ENCODE peak calls at places on chromosomes 5 and 9, in four cellular contexts. L is Caki2, J is HFFc6, H is left lung. K is an unnamed sample.

GRCh38 chr5:170182461-170182860 is 50.3 kb upstream of the C5orf58 start:
- DNase-seq in L (no peak), H (no peak), J (no peak), K (no peak)

GRCh38 chr5:138668981-138669380 is 84.2 kb upstream of the CTNNA1 start:
- DNase-seq in L (peak; percentile 11), J (no peak), H (no peak), K (no peak)

GRCh38 chr5:9903806-9904205 is 273.7 kb upstream of the TAS2R1 start:
- DNase-seq in L (peak; percentile 28), H (no peak), J (peak; percentile 52), K (peak; percentile 6)

GRCh38 chr5:33237471-33237870 is 203.3 kb upstream of the TARS1 start:
- DNase-seq in L (no peak), J (no peak), H (no peak), K (no peak)

GRCh38 chr9:32992596-32993238 is 8.7 kb downstream of the APTX start:
- DNase-seq in J (no peak), H (no peak), L (no peak), K (no peak)

GRCh38 chr9:110977259-110977709 is 61.0 kb downstream of the LPAR1 start:
- DNase-seq in L (peak; percentile 55), H (no peak), J (peak; percentile 58), K (peak; percentile 51)

GRCh38 chr9:127388037-127388855 is 8.7 kb upstream of the SLC2A8 start:
- DNase-seq in J (peak; percentile 97), H (no peak), L (peak; percentile 88), K (peak; percentile 93)

GRCh38 chr9:94161673-94162072 is 77.4 kb downstream of the PTPDC1 start:
- DNase-seq in H (no peak), J (no peak), L (no peak), K (no peak)

GRCh38 chr9:93827545-93828330 is 127.4 kb downstream of the BARX1 start:
- DNase-seq in H (peak; percentile 88), L (peak; percentile 4), J (peak; percentile 7), K (peak; percentile 9)

GRCh38 chr9:110996436-110997224 is 41.6 kb downstream of the LPAR1 start:
- DNase-seq in L (no peak), J (no peak), H (no peak), K (peak; percentile 88)

GRCh38 chr9:128683340-128684064 is 5.5 kb upstream of the SET start:
- DNase-seq in J (no peak), L (peak; percentile 67), H (peak; percentile 86), K (no peak)

GRCh38 chr9:85244856-85245255 is 496.9 kb downstream of the AGTPBP1 start:
- DNase-seq in H (no peak), J (no peak), L (no peak), K (no peak)

GRCh38 chr9:79572891-79573696 is 1.3 kb downstream of the TLE4 start:
- DNase-seq in J (no peak), H (peak; percentile 93), L (no peak), K (no peak)

GRCh38 chr9:2966846-2967372 is 123.0 kb upstream of the PUM3 start:
- DNase-seq in J (no peak), L (no peak), H (no peak), K (no peak)

GRCh38 chr9:97766092-97766491 is 69.0 kb upstream of the XPA start:
- DNase-seq in J (peak; percentile 92), H (no peak), L (no peak), K (no peak)

GRCh38 chr9:124658165-124659017 is 112.7 kb downstream of the NR6A1 start:
- DNase-seq in J (peak; percentile 96), H (no peak), L (peak; percentile 94), K (peak; percentile 96)

GRCh38 chr5:64505769-64506566 is at the start of gene RGS7BP:
- DNase-seq in J (no peak), L (no peak), H (peak; percentile 82), K (peak; percentile 1)

GRCh38 chr9:74696520-74696919 is 191.2 kb downstream of the TRPM6 start:
- DNase-seq in H (no peak), L (no peak), J (no peak), K (no peak)

GRCh38 chr5:74232281-74232680 is 408.2 kb downstream of the ENC1 start:
- DNase-seq in L (peak; percentile 30), J (peak; percentile 83), H (no peak), K (no peak)

GRCh38 chr5:31383734-31384133 is 148.2 kb downstream of the DROSHA start:
- DNase-seq in H (no peak), L (no peak), J (no peak), K (no peak)

GRCh38 chr5:139470821-139471300 is at the start of gene SMIM33:
- DNase-seq in H (peak; percentile 81), L (no peak), J (no peak), K (no peak)

GRCh38 chr9:69036799-69037198 is 1.2 kb downstream of the FXN start:
- DNase-seq in L (no peak), J (no peak), H (no peak), K (no peak)

GRCh38 chr9:105142406-105143092 is 101.9 kb upstream of the SLC44A1 start:
- DNase-seq in L (no peak), H (no peak), J (no peak), K (no peak)

GRCh38 chr5:180816608-180817534 is 14.3 kb upstream of the MGAT1 start:
- DNase-seq in L (peak; percentile 34), J (no peak), H (no peak), K (no peak)

GRCh38 chr9:114484854-114485443 is 20.3 kb downstream of the WHRN start:
- DNase-seq in H (no peak), L (peak; percentile 26), J (peak; percentile 89), K (no peak)

GRCh38 chr5:151408633-151409243 is 38.7 kb upstream of the SLC36A1 start:
- DNase-seq in H (no peak), L (no peak), J (no peak), K (no peak)

K was measured in fibroblast of the conjunctiva.